ENCODE peak calls at places on chromosomes 1 and 21, in nine cellular contexts. Z, I, W, E, O, T, G, B and L are unnamed samples.

GRCh38 chr21:42160111-42160949 is 58.6 kb upstream of the ABCG1 start:
- DNase-seq in O (no peak), I (no peak), Z (no peak), T (no peak), E (no peak), G (no peak), W (no peak), B (no peak), L (peak)

GRCh38 chr1:72649974-72650373 is 367.6 kb upstream of the NEGR1 start:
- DNase-seq in G (no peak), T (no peak), I (no peak), O (no peak), W (no peak), E (no peak), B (no peak), Z (no peak), L (no peak)

GRCh38 chr1:46991083-46991923 is 32.2 kb upstream of the CYP4X1 start:
- DNase-seq in T (peak), I (no peak), Z (no peak), W (no peak), O (no peak), E (no peak), G (no peak), B (peak), L (no peak)

GRCh38 chr21:35981514-35982070 is 78.7 kb downstream of the SETD4 start:
- DNase-seq in G (no peak), Z (no peak), B (peak), I (no peak), W (no peak), T (no peak), E (no peak), O (no peak), L (no peak)

GRCh38 chr1:58883037-58883887 is 99.4 kb upstream of the JUN start:
- DNase-seq in Z (no peak), G (no peak), W (peak), E (peak), T (no peak), B (peak), I (no peak), O (peak), L (no peak)

GRCh38 chr1:169894424-169895145 is 889 bp upstream of the SCYL3 start:
- DNase-seq in O (no peak), G (no peak), Z (no peak), I (no peak), B (no peak), W (no peak), E (no peak), T (peak), L (no peak)

GRCh38 chr1:59085101-59085500 is 211.8 kb upstream of the FGGY start:
- DNase-seq in E (no peak), G (no peak), I (no peak), B (no peak), T (no peak), O (no peak), Z (no peak), W (no peak), L (no peak)

GRCh38 chr1:7606096-7606495 is 165.0 kb upstream of the VAMP3 start:
- DNase-seq in T (no peak), B (no peak), Z (no peak), I (no peak), G (no peak), O (no peak), W (peak), E (no peak), L (no peak)

GRCh38 chr1:204507317-204508105 is 8.7 kb upstream of the MDM4 start:
- DNase-seq in T (peak), Z (no peak), O (no peak), I (no peak), W (peak), B (peak), G (peak), E (no peak), L (no peak)

GRCh38 chr1:218433744-218434143 is 88.6 kb downstream of the TGFB2 start:
- DNase-seq in W (no peak), I (no peak), B (no peak), G (no peak), Z (no peak), O (no peak), E (no peak), T (no peak), L (no peak)

GRCh38 chr1:1918901-1919303 is at the start of gene TMEM52:
- DNase-seq in B (no peak), E (no peak), G (no peak), W (no peak), O (no peak), T (no peak), Z (no peak), I (no peak), L (no peak)

GRCh38 chr1:246801241-246802020 is 77.2 kb downstream of the SCCPDH start:
- DNase-seq in G (no peak), W (no peak), I (no peak), T (peak), O (no peak), B (no peak), Z (no peak), E (no peak), L (no peak)

GRCh38 chr21:32702702-32703101 is 25.1 kb downstream of the SYNJ1 start:
- DNase-seq in O (no peak), W (no peak), T (peak), I (no peak), G (no peak), B (peak), Z (no peak), E (no peak), L (no peak)

GRCh38 chr1:12485231-12486172 is 132.5 kb downstream of the DHRS3 start:
- DNase-seq in O (no peak), T (no peak), W (no peak), G (no peak), E (no peak), I (no peak), Z (peak), B (no peak), L (no peak)

GRCh38 chr21:20169812-20170576 is 828.2 kb upstream of the NCAM2 start:
- DNase-seq in E (no peak), Z (no peak), G (no peak), I (no peak), B (no peak), O (no peak), W (no peak), T (no peak), L (no peak)

GRCh38 chr1:15424146-15424667 is 14.0 kb upstream of the CTRC start:
- DNase-seq in G (no peak), B (no peak), O (no peak), I (no peak), W (no peak), E (no peak), Z (no peak), T (peak), L (no peak)

GRCh38 chr1:159854101-159854692 is 8.3 kb downstream of the VSIG8 start:
- DNase-seq in G (no peak), T (peak), W (peak), E (peak), B (peak), I (no peak), O (peak), Z (no peak), L (no peak)

GRCh38 chr1:59718064-59718988 is 96.4 kb upstream of the HOOK1 start:
- DNase-seq in E (no peak), I (no peak), O (no peak), T (peak), B (peak), W (no peak), G (no peak), Z (no peak), L (no peak)

GRCh38 chr1:104064391-104064790 is 314.7 kb downstream of the AMY1C start:
- DNase-seq in B (peak), T (no peak), Z (no peak), G (no peak), I (no peak), W (no peak), O (no peak), E (no peak), L (no peak)

GRCh38 chr21:39108291-39109162 is 74.7 kb downstream of the PSMG1 start:
- DNase-seq in I (no peak), G (no peak), O (no peak), W (no peak), E (no peak), B (no peak), T (no peak), Z (no peak), L (no peak)

GRCh38 chr1:226111865-226112395 is 49.4 kb downstream of the H3-3A start:
- DNase-seq in G (no peak), O (no peak), B (no peak), Z (no peak), E (no peak), W (no peak), T (no peak), I (no peak), L (no peak)

GRCh38 chr1:15966081-15966955 is 9.6 kb downstream of the ZBTB17 start:
- DNase-seq in G (peak), T (no peak), Z (peak), E (peak), W (no peak), B (peak), I (no peak), O (no peak), L (no peak)

GRCh38 chr1:162822391-162823200 is 32.1 kb downstream of the HSD17B7 start:
- DNase-seq in W (peak), E (no peak), I (peak), T (peak), Z (no peak), G (no peak), O (no peak), B (peak), L (peak)

GRCh38 chr1:18352640-18353245 is 128.0 kb upstream of the KLHDC7A start:
- DNase-seq in T (no peak), Z (no peak), G (no peak), B (no peak), W (no peak), E (no peak), I (no peak), O (no peak), L (no peak)

GRCh38 chr1:58447891-58448290 is 98.6 kb downstream of the OMA1 start:
- DNase-seq in B (no peak), I (no peak), T (peak), E (no peak), G (no peak), W (no peak), Z (no peak), O (no peak), L (no peak)

GRCh38 chr1:93021539-93022134 is 57.4 kb upstream of the MTF2 start:
- DNase-seq in O (no peak), E (no peak), T (peak), Z (no peak), G (peak), I (no peak), B (peak), W (no peak), L (no peak)

GRCh38 chr1:225911207-225912130 is 12.6 kb downstream of the PYCR2 start:
- DNase-seq in W (peak), O (peak), E (no peak), T (peak), G (peak), Z (peak), I (peak), B (peak), L (peak)

GRCh38 chr1:36156329-36157114 is 562 bp downstream of the MAP7D1 start:
- DNase-seq in I (peak), B (no peak), O (peak), Z (peak), W (peak), E (peak), T (peak), G (peak), L (peak)

GRCh38 chr21:46119565-46120271 is 21.8 kb downstream of the COL6A2 start:
- DNase-seq in T (no peak), Z (peak), G (no peak), E (peak), B (no peak), O (peak), I (no peak), W (peak), L (peak)

GRCh38 chr1:214518387-214518786 is 33.0 kb downstream of the PTPN14 start:
- DNase-seq in Z (no peak), B (no peak), O (no peak), I (no peak), T (no peak), G (no peak), E (no peak), W (no peak), L (no peak)

GRCh38 chr21:33657124-33657842 is 15.0 kb downstream of the ITSN1 start:
- DNase-seq in B (no peak), Z (no peak), I (no peak), E (no peak), W (no peak), O (no peak), T (no peak), G (no peak), L (no peak)

GRCh38 chr1:157862114-157863070 is 20.8 kb upstream of the CD5L start:
- DNase-seq in W (no peak), O (no peak), T (no peak), I (no peak), B (peak), Z (no peak), G (no peak), E (no peak), L (no peak)

GRCh38 chr1:93635614-93636543 is 45.8 kb downstream of the BCAR3 start:
- DNase-seq in G (no peak), I (no peak), O (no peak), E (no peak), B (no peak), T (no peak), Z (no peak), W (no peak), L (no peak)

GRCh38 chr1:186620951-186621350 is 59.3 kb downstream of the PTGS2 start:
- DNase-seq in W (no peak), Z (no peak), T (no peak), O (no peak), B (peak), I (no peak), E (no peak), G (no peak), L (no peak)

GRCh38 chr1:186623547-186623946 is 56.7 kb downstream of the PTGS2 start:
- DNase-seq in O (no peak), Z (no peak), G (no peak), E (no peak), W (no peak), I (no peak), T (no peak), B (no peak), L (no peak)

GRCh38 chr1:186615332-186615731 is 64.9 kb downstream of the PTGS2 start:
- DNase-seq in W (no peak), I (no peak), E (no peak), B (no peak), O (no peak), G (no peak), T (no peak), Z (no peak), L (no peak)

GRCh38 chr1:186620526-186620925 is 59.7 kb downstream of the PTGS2 start:
- DNase-seq in G (no peak), Z (no peak), B (no peak), E (no peak), W (no peak), T (no peak), I (no peak), O (no peak), L (no peak)

GRCh38 chr1:186617860-186618780 is 62.1 kb downstream of the PTGS2 start:
- DNase-seq in I (no peak), T (no peak), W (no peak), Z (peak), O (peak), B (peak), G (peak), E (no peak), L (no peak)
- TF ChIP-seq CTCF in I (no peak), T (no peak), W (no peak), Z (no peak), O (no peak), B (no peak), G (no peak), E (no peak), L (no peak)

DNA sequence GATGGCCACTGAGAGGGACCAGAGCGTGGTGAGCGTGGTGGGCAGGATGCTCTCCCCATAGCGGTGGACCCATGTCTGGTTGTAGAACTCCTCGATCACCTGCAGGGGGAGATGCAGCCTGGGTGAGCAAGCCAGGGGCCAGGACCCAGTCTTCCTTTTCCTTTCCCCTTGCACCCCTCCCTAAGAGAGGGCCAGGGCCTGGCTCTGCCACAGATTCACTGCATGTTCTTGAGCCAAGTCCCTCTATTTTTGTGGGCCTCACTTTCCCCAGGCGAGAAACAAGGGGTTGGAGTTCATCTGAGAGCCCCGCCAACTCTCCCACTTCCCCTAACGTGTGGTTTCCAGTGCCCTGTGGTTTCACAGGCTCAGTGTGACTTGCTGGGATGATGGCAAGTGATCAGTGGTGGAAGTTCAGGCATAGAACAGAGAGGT is 27.5 kb downstream of the SLC2A1 start:
- DNase-seq in E (no peak), G (peak), B (peak), O (no peak), Z (peak), T (peak), W (no peak), I (no peak), L (peak)
- TF ChIP-seq CTCF in E (no peak), G (peak), B (peak), O (peak), Z (peak), T (peak), W (no peak), I (peak), L (peak)

GRCh38 chr21:29332461-29333354 is 34.0 kb downstream of the BACH1 start:
- DNase-seq in I (no peak), T (no peak), G (no peak), O (no peak), B (peak), E (no peak), W (no peak), Z (no peak), L (no peak)
- TF ChIP-seq CTCF in I (no peak), T (no peak), G (no peak), O (no peak), B (no peak), E (no peak), W (no peak), Z (no peak), L (no peak)

DNA sequence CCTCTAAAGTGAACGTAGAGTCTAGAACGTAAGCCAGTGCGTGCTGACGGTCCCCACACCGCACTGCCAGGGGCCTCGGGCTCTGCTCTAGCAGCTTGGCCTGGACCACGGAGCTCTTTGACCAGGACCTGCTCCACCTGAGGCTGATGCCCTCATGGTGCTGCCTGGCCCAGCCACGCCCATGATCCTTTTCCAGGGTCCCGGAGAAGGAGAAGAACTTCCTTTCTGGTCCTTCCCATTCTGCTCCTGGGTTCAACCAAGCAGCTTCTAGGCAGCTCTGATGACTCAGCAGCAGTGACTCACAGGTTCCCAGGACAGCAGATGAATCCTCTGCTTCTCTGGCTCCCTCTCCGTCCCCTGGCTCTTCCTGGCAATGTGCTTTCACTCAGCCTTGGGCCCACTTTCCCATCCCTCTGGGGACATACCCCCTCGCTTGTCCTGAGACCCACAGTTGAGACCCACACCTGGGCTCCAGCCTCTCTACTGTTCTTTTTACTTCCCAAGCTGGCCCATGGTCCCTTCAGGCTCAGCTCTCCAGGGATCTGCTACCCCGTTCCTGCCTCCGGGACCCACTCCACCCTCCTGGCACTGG is 246.3 kb upstream of the RAB4A start:
- DNase-seq in G (no peak), B (peak), W (no peak), O (peak), E (peak), Z (no peak), T (peak), I (no peak), L (no peak)
- TF ChIP-seq CTCF in G (no peak), B (no peak), W (no peak), O (no peak), E (no peak), Z (no peak), T (no peak), I (no peak), L (no peak)

DNA sequence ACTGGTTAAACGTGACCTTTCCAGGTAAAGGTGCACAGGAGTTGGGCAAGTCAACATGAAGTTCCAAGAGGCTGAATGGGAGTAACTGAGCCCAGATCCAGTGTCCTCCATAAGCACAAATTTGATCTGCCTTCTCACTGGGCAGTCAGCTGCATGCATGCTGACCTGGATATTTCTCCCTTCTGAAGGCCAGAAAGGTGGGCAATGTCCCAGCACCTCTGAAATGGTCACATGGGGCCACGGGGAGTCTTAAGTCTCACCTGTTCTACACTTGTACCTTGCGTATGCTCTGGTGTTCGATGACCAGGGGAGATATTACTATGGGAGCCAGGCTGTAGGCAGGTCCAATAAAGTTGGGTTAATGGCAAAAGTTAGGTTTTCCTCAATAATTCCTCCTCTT is 240.2 kb downstream of the SIPA1L2 start:
- DNase-seq in B (no peak), T (no peak), I (no peak), G (no peak), W (no peak), Z (no peak), E (no peak), O (no peak), L (no peak)
- TF ChIP-seq CTCF in B (no peak), T (no peak), I (no peak), G (no peak), W (no peak), Z (no peak), E (no peak), O (no peak), L (no peak)

GRCh38 chr1:156319664-156320063 is 18.4 kb downstream of the CCT3 start:
- DNase-seq in B (peak), I (no peak), T (peak), W (no peak), E (no peak), G (no peak), Z (no peak), O (no peak), L (no peak)
- TF ChIP-seq CTCF in B (peak), I (peak), T (peak), W (peak), E (no peak), G (peak), Z (peak), O (peak), L (peak)

GRCh38 chr1:164518692-164519332 is 40.2 kb upstream of the PBX1 start:
- DNase-seq in O (no peak), T (no peak), Z (no peak), I (no peak), W (no peak), B (no peak), G (no peak), E (no peak), L (no peak)
- TF ChIP-seq CTCF in O (no peak), T (no peak), Z (no peak), I (no peak), W (no peak), B (peak), G (no peak), E (no peak), L (no peak)

GRCh38 chr1:171484760-171485374 is 463 bp upstream of the PRRC2C start:
- DNase-seq in B (no peak), O (no peak), W (no peak), I (no peak), T (no peak), E (no peak), Z (no peak), G (no peak), L (no peak)
- TF ChIP-seq CTCF in B (no peak), O (no peak), W (peak), I (no peak), T (no peak), E (no peak), Z (no peak), G (no peak), L (no peak)

DNA sequence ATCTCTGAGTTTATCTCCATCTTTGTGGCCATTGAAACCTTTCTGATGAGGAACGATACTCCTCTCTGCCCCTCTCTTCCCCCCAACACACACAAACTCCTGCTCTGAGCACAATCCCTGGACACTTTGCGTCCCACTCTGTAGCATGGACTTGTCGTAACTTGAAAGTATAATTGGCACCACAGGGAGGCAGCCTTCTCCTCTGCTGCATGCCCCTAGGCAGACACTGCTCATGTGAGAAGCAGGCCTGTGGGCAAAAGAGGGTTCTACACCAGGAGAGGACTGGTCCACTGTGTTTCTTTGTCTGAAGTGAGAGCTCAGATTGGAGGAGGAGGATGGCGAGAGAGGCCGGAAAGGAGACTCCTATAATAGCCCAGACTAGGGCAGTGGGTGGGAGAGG is 3.8 kb upstream of the PARS2 start:
- DNase-seq in G (no peak), O (no peak), T (no peak), E (no peak), B (peak), W (no peak), I (no peak), Z (no peak), L (no peak)
- TF ChIP-seq CTCF in G (peak), O (no peak), T (peak), E (no peak), B (peak), W (no peak), I (no peak), Z (no peak), L (no peak)